ENCODE peak calls at places on chromosomes 1 and 21, in seven cellular contexts. One of them, this sample, is unnamed.

GRCh38 chr21:38486705-38487104 is 11.6 kb downstream of the ERG start:
- DNase-seq in osteocyte: no peak
- DNase-seq in esophagus squamous epithelium: no peak
- DNase-seq in RWPE1: no peak
- DNase-seq in fibroblast of the aortic adventitia: peak; percentile 16
- DNase-seq in kidney epithelial cell: no peak
- DNase-seq in heart left ventricle: no peak
- DNase-seq in this sample: no peak

GRCh38 chr1:56688522-56689026 is 43.5 kb downstream of the PRKAA2 start:
- DNase-seq in osteocyte: no peak
- DNase-seq in esophagus squamous epithelium: no peak
- DNase-seq in RWPE1: peak; percentile 86
- DNase-seq in fibroblast of the aortic adventitia: peak; percentile 55
- DNase-seq in kidney epithelial cell: peak; percentile 91
- DNase-seq in heart left ventricle: no peak
- DNase-seq in this sample: no peak

GRCh38 chr1:153288634-153289275 is 24.0 kb downstream of the PGLYRP3 start:
- DNase-seq in osteocyte: no peak
- DNase-seq in esophagus squamous epithelium: no peak
- DNase-seq in RWPE1: peak; percentile 77
- DNase-seq in fibroblast of the aortic adventitia: no peak
- DNase-seq in kidney epithelial cell: no peak
- DNase-seq in heart left ventricle: no peak
- DNase-seq in this sample: no peak

GRCh38 chr21:34612056-34612455 is 2.9 kb downstream of the RCAN1 start:
- DNase-seq in osteocyte: no peak
- DNase-seq in esophagus squamous epithelium: no peak
- DNase-seq in RWPE1: no peak
- DNase-seq in fibroblast of the aortic adventitia: no peak
- DNase-seq in kidney epithelial cell: no peak
- DNase-seq in heart left ventricle: no peak
- DNase-seq in this sample: no peak

GRCh38 chr1:227768640-227769039 is 33.4 kb downstream of the SNAP47 start:
- DNase-seq in osteocyte: no peak
- DNase-seq in esophagus squamous epithelium: no peak
- DNase-seq in RWPE1: no peak
- DNase-seq in fibroblast of the aortic adventitia: no peak
- DNase-seq in kidney epithelial cell: no peak
- DNase-seq in heart left ventricle: no peak
- DNase-seq in this sample: no peak

GRCh38 chr1:110477041-110477440 is 26.1 kb downstream of the PROK1 start:
- DNase-seq in osteocyte: no peak
- DNase-seq in esophagus squamous epithelium: no peak
- DNase-seq in RWPE1: peak; percentile 85
- DNase-seq in fibroblast of the aortic adventitia: peak; percentile 75
- DNase-seq in kidney epithelial cell: peak; percentile 48
- DNase-seq in heart left ventricle: no peak
- DNase-seq in this sample: no peak

GRCh38 chr1:241990040-241990439 is 8.9 kb downstream of the MAP1LC3C start:
- DNase-seq in osteocyte: peak; percentile 85
- DNase-seq in esophagus squamous epithelium: no peak
- DNase-seq in RWPE1: peak; percentile 89
- DNase-seq in fibroblast of the aortic adventitia: peak; percentile 95
- DNase-seq in kidney epithelial cell: peak; percentile 79
- DNase-seq in heart left ventricle: peak; percentile 81
- DNase-seq in this sample: no peak

GRCh38 chr1:230632273-230632873 is 9.9 kb upstream of the COG2 start:
- DNase-seq in osteocyte: no peak
- DNase-seq in esophagus squamous epithelium: no peak
- DNase-seq in RWPE1: peak; percentile 37
- DNase-seq in fibroblast of the aortic adventitia: peak; percentile 20
- DNase-seq in kidney epithelial cell: no peak
- DNase-seq in heart left ventricle: no peak
- DNase-seq in this sample: no peak

GRCh38 chr21:37245151-37245550 is 22.0 kb downstream of the VPS26C start:
- DNase-seq in osteocyte: no peak
- DNase-seq in esophagus squamous epithelium: no peak
- DNase-seq in RWPE1: no peak
- DNase-seq in fibroblast of the aortic adventitia: no peak
- DNase-seq in kidney epithelial cell: no peak
- DNase-seq in heart left ventricle: no peak
- DNase-seq in this sample: no peak

GRCh38 chr21:42080788-42081083 is 9.6 kb downstream of the UMODL1 start:
- DNase-seq in osteocyte: no peak
- DNase-seq in esophagus squamous epithelium: no peak
- DNase-seq in RWPE1: peak; percentile 22
- DNase-seq in fibroblast of the aortic adventitia: peak; percentile 75
- DNase-seq in kidney epithelial cell: no peak
- DNase-seq in heart left ventricle: no peak
- DNase-seq in this sample: no peak

GRCh38 chr1:176802316-176802715 is 339.3 kb downstream of the PAPPA2 start:
- DNase-seq in osteocyte: no peak
- DNase-seq in esophagus squamous epithelium: no peak
- DNase-seq in RWPE1: no peak
- DNase-seq in fibroblast of the aortic adventitia: no peak
- DNase-seq in kidney epithelial cell: no peak
- DNase-seq in heart left ventricle: no peak
- DNase-seq in this sample: no peak

GRCh38 chr1:212641956-212642355 is 33.4 kb downstream of the ATF3 start:
- DNase-seq in osteocyte: peak; percentile 1
- DNase-seq in esophagus squamous epithelium: no peak
- DNase-seq in RWPE1: no peak
- DNase-seq in fibroblast of the aortic adventitia: no peak
- DNase-seq in kidney epithelial cell: no peak
- DNase-seq in heart left ventricle: no peak
- DNase-seq in this sample: no peak

GRCh38 chr1:19427087-19427781 is 58.1 kb downstream of the CAPZB start:
- DNase-seq in osteocyte: no peak
- DNase-seq in esophagus squamous epithelium: no peak
- DNase-seq in RWPE1: no peak
- DNase-seq in fibroblast of the aortic adventitia: no peak
- DNase-seq in kidney epithelial cell: no peak
- DNase-seq in heart left ventricle: no peak
- DNase-seq in this sample: no peak

GRCh38 chr1:53080041-53080440 is 18.0 kb downstream of the PODN start:
- DNase-seq in osteocyte: no peak
- DNase-seq in esophagus squamous epithelium: no peak
- DNase-seq in RWPE1: no peak
- DNase-seq in fibroblast of the aortic adventitia: no peak
- DNase-seq in kidney epithelial cell: no peak
- DNase-seq in heart left ventricle: peak; percentile 8
- DNase-seq in this sample: no peak

GRCh38 chr1:24909388-24909898 is 20.6 kb downstream of the RUNX3 start:
- DNase-seq in osteocyte: no peak
- DNase-seq in esophagus squamous epithelium: no peak
- DNase-seq in RWPE1: no peak
- DNase-seq in fibroblast of the aortic adventitia: peak; percentile 80
- DNase-seq in kidney epithelial cell: peak; percentile 39
- DNase-seq in heart left ventricle: no peak
- DNase-seq in this sample: no peak

GRCh38 chr1:34806396-34806795 is 13.6 kb downstream of the GJA4 start:
- DNase-seq in osteocyte: no peak
- DNase-seq in esophagus squamous epithelium: no peak
- DNase-seq in RWPE1: peak; percentile 21
- DNase-seq in fibroblast of the aortic adventitia: peak; percentile 33
- DNase-seq in kidney epithelial cell: no peak
- DNase-seq in heart left ventricle: no peak
- DNase-seq in this sample: no peak

GRCh38 chr1:8203056-8203455 is 114.9 kb upstream of the SLC45A1 start:
- DNase-seq in osteocyte: no peak
- DNase-seq in esophagus squamous epithelium: no peak
- DNase-seq in RWPE1: no peak
- DNase-seq in fibroblast of the aortic adventitia: no peak
- DNase-seq in kidney epithelial cell: no peak
- DNase-seq in heart left ventricle: no peak
- DNase-seq in this sample: no peak

GRCh38 chr1:31756578-31756977 is 7.6 kb downstream of the ADGRB2 start:
- DNase-seq in osteocyte: no peak
- DNase-seq in esophagus squamous epithelium: no peak
- DNase-seq in RWPE1: no peak
- DNase-seq in fibroblast of the aortic adventitia: no peak
- DNase-seq in kidney epithelial cell: no peak
- DNase-seq in heart left ventricle: no peak
- DNase-seq in this sample: no peak

GRCh38 chr1:207565546-207566468 is 69.8 kb downstream of the CR1 start:
- DNase-seq in osteocyte: no peak
- DNase-seq in esophagus squamous epithelium: no peak
- DNase-seq in RWPE1: no peak
- DNase-seq in fibroblast of the aortic adventitia: peak; percentile 17
- DNase-seq in kidney epithelial cell: no peak
- DNase-seq in heart left ventricle: no peak
- DNase-seq in this sample: no peak

GRCh38 chr1:198776602-198777029 is 137.8 kb downstream of the PTPRC start:
- DNase-seq in osteocyte: no peak
- DNase-seq in esophagus squamous epithelium: no peak
- DNase-seq in RWPE1: peak; percentile 40
- DNase-seq in fibroblast of the aortic adventitia: peak; percentile 88
- DNase-seq in kidney epithelial cell: peak; percentile 90
- DNase-seq in heart left ventricle: peak; percentile 60
- DNase-seq in this sample: no peak

GRCh38 chr21:42214921-42215320 is 4.0 kb upstream of the ABCG1 start:
- DNase-seq in osteocyte: no peak
- DNase-seq in esophagus squamous epithelium: no peak
- DNase-seq in RWPE1: no peak
- DNase-seq in fibroblast of the aortic adventitia: no peak
- DNase-seq in kidney epithelial cell: no peak
- DNase-seq in heart left ventricle: no peak
- DNase-seq in this sample: no peak

GRCh38 chr1:10107985-10108663 is 75.4 kb downstream of the UBE4B start:
- DNase-seq in osteocyte: no peak
- DNase-seq in esophagus squamous epithelium: no peak
- DNase-seq in RWPE1: peak; percentile 71
- DNase-seq in fibroblast of the aortic adventitia: peak; percentile 64
- DNase-seq in kidney epithelial cell: peak; percentile 85
- DNase-seq in heart left ventricle: no peak
- DNase-seq in this sample: no peak

GRCh38 chr1:84573967-84574842 is at the start of gene CTBS:
- DNase-seq in osteocyte: peak; percentile 95
- DNase-seq in esophagus squamous epithelium: peak; percentile 52
- DNase-seq in RWPE1: peak; percentile 96
- DNase-seq in fibroblast of the aortic adventitia: peak; percentile 81
- DNase-seq in kidney epithelial cell: peak; percentile 45
- DNase-seq in heart left ventricle: peak; percentile 92
- DNase-seq in this sample: peak; percentile 82

GRCh38 chr21:35906587-35906986 is 153.7 kb downstream of the SETD4 start:
- DNase-seq in osteocyte: no peak
- DNase-seq in esophagus squamous epithelium: no peak
- DNase-seq in RWPE1: no peak
- DNase-seq in fibroblast of the aortic adventitia: no peak
- DNase-seq in kidney epithelial cell: no peak
- DNase-seq in heart left ventricle: no peak
- DNase-seq in this sample: no peak

GRCh38 chr21:35908311-35909078 is 151.8 kb downstream of the SETD4 start:
- DNase-seq in osteocyte: no peak
- DNase-seq in esophagus squamous epithelium: no peak
- DNase-seq in RWPE1: no peak
- DNase-seq in fibroblast of the aortic adventitia: no peak
- DNase-seq in kidney epithelial cell: no peak
- DNase-seq in heart left ventricle: no peak
- DNase-seq in this sample: no peak

GRCh38 chr21:35905973-35906357 is 154.4 kb downstream of the SETD4 start:
- DNase-seq in osteocyte: no peak
- DNase-seq in esophagus squamous epithelium: no peak
- DNase-seq in RWPE1: no peak
- DNase-seq in fibroblast of the aortic adventitia: peak; percentile 20
- DNase-seq in kidney epithelial cell: no peak
- DNase-seq in heart left ventricle: no peak
- DNase-seq in this sample: no peak

GRCh38 chr21:35909456-35910178 is 150.7 kb downstream of the SETD4 start:
- DNase-seq in osteocyte: no peak
- DNase-seq in esophagus squamous epithelium: no peak
- DNase-seq in RWPE1: no peak
- DNase-seq in fibroblast of the aortic adventitia: peak; percentile 47
- DNase-seq in kidney epithelial cell: no peak
- DNase-seq in heart left ventricle: no peak
- DNase-seq in this sample: no peak

DNA sequence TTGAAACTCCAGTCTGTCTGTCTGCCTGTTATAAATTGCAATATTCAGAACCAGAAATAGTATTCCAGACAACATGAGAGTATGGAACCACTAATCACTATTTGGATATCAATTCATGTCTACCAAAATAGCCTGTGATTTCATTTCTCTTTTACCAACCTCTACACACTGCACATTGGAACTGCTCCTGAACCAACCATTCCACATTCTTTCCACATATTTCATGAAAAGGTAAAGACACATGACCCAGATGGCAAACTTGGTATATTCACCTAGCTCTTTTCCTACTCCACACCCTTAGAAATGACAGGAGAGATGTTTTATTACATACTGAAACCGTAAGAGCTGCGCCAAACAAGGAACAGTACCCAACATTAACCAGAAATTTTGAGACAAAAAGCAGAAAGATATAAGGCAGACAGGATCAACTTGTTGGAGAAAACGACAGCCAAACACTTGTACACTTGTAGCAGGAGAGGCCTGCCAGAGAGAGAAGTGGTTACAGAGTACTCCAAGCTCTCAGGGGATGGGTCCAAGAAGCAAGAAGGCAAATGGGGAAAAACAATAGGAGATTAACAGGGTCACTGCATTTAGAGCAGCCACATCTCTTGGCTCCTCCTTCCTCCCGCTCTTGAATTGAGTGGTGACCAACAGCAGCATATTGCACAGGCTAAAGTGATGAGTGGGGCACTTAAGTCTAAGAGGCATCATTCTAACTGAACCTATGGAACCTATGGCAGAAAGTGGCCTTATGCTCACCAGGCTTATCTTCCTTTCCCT is 148.7 kb downstream of the SETD4 start:
- DNase-seq in osteocyte: no peak
- DNase-seq in esophagus squamous epithelium: no peak
- DNase-seq in RWPE1: no peak
- DNase-seq in fibroblast of the aortic adventitia: no peak
- DNase-seq in kidney epithelial cell: no peak
- DNase-seq in heart left ventricle: no peak
- DNase-seq in this sample: no peak
- TF ChIP-seq CTCF in osteocyte: no peak
- TF ChIP-seq CTCF in esophagus squamous epithelium: no peak
- TF ChIP-seq CTCF in RWPE1: no peak
- TF ChIP-seq CTCF in fibroblast of the aortic adventitia: no peak
- TF ChIP-seq CTCF in kidney epithelial cell: no peak
- TF ChIP-seq CTCF in heart left ventricle: no peak
- TF ChIP-seq CTCF in this sample: no peak

GRCh38 chr1:209875510-209875909 is 47.7 kb downstream of the UTP25 start:
- DNase-seq in osteocyte: no peak
- DNase-seq in esophagus squamous epithelium: no peak
- DNase-seq in RWPE1: no peak
- DNase-seq in fibroblast of the aortic adventitia: peak; percentile 64
- DNase-seq in kidney epithelial cell: no peak
- DNase-seq in heart left ventricle: no peak
- DNase-seq in this sample: no peak
- TF ChIP-seq CTCF in osteocyte: peak; percentile 63
- TF ChIP-seq CTCF in esophagus squamous epithelium: peak; percentile 19
- TF ChIP-seq CTCF in RWPE1: no peak
- TF ChIP-seq CTCF in fibroblast of the aortic adventitia: peak; percentile 69
- TF ChIP-seq CTCF in kidney epithelial cell: peak; percentile 63
- TF ChIP-seq CTCF in heart left ventricle: no peak
- TF ChIP-seq CTCF in this sample: no peak

GRCh38 chr1:203628185-203628996 is 1.8 kb downstream of the ATP2B4 start:
- DNase-seq in osteocyte: peak; percentile 86
- DNase-seq in esophagus squamous epithelium: no peak
- DNase-seq in RWPE1: peak; percentile 77
- DNase-seq in fibroblast of the aortic adventitia: peak; percentile 71
- DNase-seq in kidney epithelial cell: no peak
- DNase-seq in heart left ventricle: peak; percentile 60
- DNase-seq in this sample: peak; percentile 35
- TF ChIP-seq CTCF in osteocyte: peak; percentile 44
- TF ChIP-seq CTCF in esophagus squamous epithelium: no peak
- TF ChIP-seq CTCF in RWPE1: no peak
- TF ChIP-seq CTCF in fibroblast of the aortic adventitia: peak; percentile 58
- TF ChIP-seq CTCF in kidney epithelial cell: peak; percentile 54
- TF ChIP-seq CTCF in heart left ventricle: no peak
- TF ChIP-seq CTCF in this sample: no peak

GRCh38 chr1:165945911-165946310 is 118.5 kb downstream of the UCK2 start:
- DNase-seq in osteocyte: peak; percentile 19
- DNase-seq in esophagus squamous epithelium: no peak
- DNase-seq in RWPE1: no peak
- DNase-seq in fibroblast of the aortic adventitia: no peak
- DNase-seq in kidney epithelial cell: no peak
- DNase-seq in heart left ventricle: no peak
- DNase-seq in this sample: no peak
- TF ChIP-seq CTCF in osteocyte: no peak
- TF ChIP-seq CTCF in esophagus squamous epithelium: no peak
- TF ChIP-seq CTCF in RWPE1: no peak
- TF ChIP-seq CTCF in fibroblast of the aortic adventitia: no peak
- TF ChIP-seq CTCF in kidney epithelial cell: no peak
- TF ChIP-seq CTCF in heart left ventricle: no peak
- TF ChIP-seq CTCF in this sample: no peak

This sample was measured in CD4-positive, alpha-beta T cell.